ENCODE peak calls at places on chromosomes 12 and 14, in five cellular contexts. F is Caki2, K is NCI-H748 treated with DMSO at 0.1 percent for 48 hours, S is MCF 10A, E is suprapubic skin. Y is an unnamed sample.

GRCh38 chr14:22417914-22418313 is 171.1 kb downstream of the DAD1 start:
- DNase-seq in K (no peak), F (no peak), S (no peak), E (no peak), Y (no peak)

GRCh38 chr14:74922752-74923401 is at the start of gene RPS6KL1:
- DNase-seq in K (peak), F (peak), S (peak), E (peak), Y (peak)

GRCh38 chr14:50053935-50054334 is 62.4 kb downstream of the VCPKMT start:
- DNase-seq in E (no peak), K (no peak), S (no peak), F (no peak), Y (no peak)

GRCh38 chr14:63840981-63841380 is 11.8 kb upstream of the SYNE2 start:
- DNase-seq in F (no peak), E (no peak), S (peak), K (no peak), Y (peak)

GRCh38 chr14:102088012-102088792 is 1.4 kb upstream of the HSP90AA1 start:
- DNase-seq in E (peak), S (no peak), F (no peak), K (no peak), Y (no peak)

GRCh38 chr12:4272014-4272975 is 1.3 kb upstream of the CCND2 start:
- DNase-seq in K (no peak), E (peak), S (peak), F (peak), Y (no peak)

GRCh38 chr12:6404390-6404789 is 20.4 kb downstream of the LTBR start:
- DNase-seq in E (no peak), K (no peak), S (no peak), F (no peak), Y (no peak)

GRCh38 chr14:103872492-103873113 is 25.2 kb upstream of the PPP1R13B start:
- DNase-seq in E (no peak), F (no peak), S (no peak), K (no peak), Y (no peak)

GRCh38 chr12:90234455-90234854 is 525.8 kb upstream of the ATP2B1 start:
- DNase-seq in E (no peak), K (no peak), F (no peak), S (peak), Y (no peak)

GRCh38 chr14:77474763-77475162 is 16.9 kb downstream of the AHSA1 start:
- DNase-seq in S (no peak), E (no peak), K (no peak), F (no peak), Y (no peak)

GRCh38 chr12:121781751-121782615 is 11.5 kb downstream of the RHOF start:
- DNase-seq in E (no peak), F (no peak), S (peak), K (no peak), Y (no peak)

GRCh38 chr12:121649819-121650353 is 19.6 kb downstream of the MORN3 start:
- DNase-seq in K (no peak), S (no peak), F (no peak), E (no peak), Y (no peak)

GRCh38 chr12:98635657-98636323 is 8.8 kb downstream of the IKBIP start:
- DNase-seq in K (no peak), F (peak), S (peak), E (no peak), Y (no peak)

GRCh38 chr14:90545966-90546751 is 149.3 kb downstream of the CALM1 start:
- DNase-seq in K (no peak), S (no peak), E (no peak), F (no peak), Y (peak)

GRCh38 chr12:31324116-31324844 is 1.7 kb downstream of the SINHCAF start:
- DNase-seq in S (peak), E (peak), K (no peak), F (peak), Y (peak)

GRCh38 chr12:51028126-51028810 is 2.1 kb upstream of the SLC11A2 start:
- DNase-seq in S (peak), K (peak), F (peak), E (no peak), Y (peak)

GRCh38 chr12:132430838-132431826 is 58.8 kb upstream of the FBRSL1 start:
- DNase-seq in E (no peak), K (no peak), F (no peak), S (no peak), Y (peak)

GRCh38 chr14:90579088-90579487 is 182.3 kb downstream of the CALM1 start:
- DNase-seq in F (no peak), S (no peak), E (no peak), K (no peak), Y (no peak)

GRCh38 chr14:31926652-31927347 is 150.3 kb upstream of the ARHGAP5 start:
- DNase-seq in K (no peak), E (no peak), F (no peak), S (no peak), Y (no peak)

GRCh38 chr12:89949457-89950195 is 241.0 kb upstream of the ATP2B1 start:
- DNase-seq in F (no peak), S (peak), K (peak), E (no peak), Y (no peak)

GRCh38 chr12:49296836-49297694 is 2.1 kb downstream of the PRPH start:
- DNase-seq in S (peak), E (no peak), K (peak), F (peak), Y (no peak)

GRCh38 chr14:35949933-35950332 is 123.8 kb downstream of the BRMS1L start:
- DNase-seq in K (peak), F (no peak), S (no peak), E (no peak), Y (no peak)

GRCh38 chr12:104219908-104220404 is 4.4 kb downstream of the TXNRD1 start:
- DNase-seq in S (peak), F (peak), K (peak), E (no peak), Y (peak)

GRCh38 chr12:94962680-94963079 is 40.8 kb downstream of the NDUFA12 start:
- DNase-seq in K (no peak), S (no peak), E (no peak), F (no peak), Y (no peak)

GRCh38 chr14:89240414-89240813 is 176.6 kb downstream of the FOXN3 start:
- DNase-seq in F (no peak), K (no peak), E (no peak), S (no peak), Y (peak)

GRCh38 chr14:104436741-104437701 is 142.5 kb upstream of the C14orf180 start:
- DNase-seq in F (no peak), S (no peak), K (peak), E (peak), Y (no peak)

GRCh38 chr12:219891-220352 is 6.0 kb upstream of the SLC6A12 start:
- DNase-seq in F (peak), E (no peak), K (no peak), S (peak), Y (peak)

GRCh38 chr12:52058631-52059324 is 7.5 kb downstream of the NR4A1 start:
- DNase-seq in E (no peak), K (no peak), F (no peak), S (no peak), Y (peak)

GRCh38 chr12:100927825-100928224 is 133.2 kb downstream of the ANO4 start:
- DNase-seq in F (peak), E (no peak), S (peak), K (no peak), Y (no peak)

GRCh38 chr14:50035214-50035613 is 81.2 kb downstream of the VCPKMT start:
- DNase-seq in S (peak), K (no peak), F (no peak), E (no peak), Y (no peak)

GRCh38 chr14:51014086-51014485 is 69.8 kb upstream of the PYGL start:
- DNase-seq in E (no peak), F (no peak), K (no peak), S (peak), Y (no peak)

GRCh38 chr12:52086944-52087835 is 7.7 kb downstream of the SMIM41 start:
- DNase-seq in S (no peak), K (no peak), E (no peak), F (no peak), Y (no peak)

GRCh38 chr12:130484221-130484620 is 146.5 kb downstream of the PIWIL1 start:
- DNase-seq in F (no peak), S (no peak), E (no peak), K (no peak), Y (no peak)

Y was measured in SHP77.